ENCODE peak calls at places on chromosomes 11 and 22, in four cellular contexts. L, S, O and A are unnamed samples.
A peak's percentile ranks its signal among the peaks of the same experiment; 100 is the strongest.

GRCh38 chr22:48694296-48694883 is 1133.3 kb downstream of the BRD1 start:
- DNase-seq in L (no peak), S (no peak), O (no peak), A (no peak)

GRCh38 chr11:115924744-115925567 is 420.7 kb upstream of the CADM1 start:
- DNase-seq in L (no peak), S (no peak), O (no peak), A (no peak)

GRCh38 chr11:64144587-64145295 is 21.2 kb downstream of the MACROD1 start:
- DNase-seq in L (no peak), S (no peak), O (no peak), A (no peak)

GRCh38 chr22:44400763-44401060 is 88.0 kb upstream of the SHISAL1 start:
- DNase-seq in L (no peak), S (no peak), O (no peak), A (no peak)

GRCh38 chr22:45882881-45883810 is 93.8 kb downstream of the WNT7B start:
- DNase-seq in L (no peak), S (no peak), O (peak; percentile 10), A (peak; percentile 59)

GRCh38 chr11:35322321-35322979 is 96.9 kb downstream of the SLC1A2 start:
- DNase-seq in L (no peak), S (no peak), O (no peak), A (no peak)

GRCh38 chr11:120581317-120581716 is 69.8 kb downstream of the GRIK4 start:
- DNase-seq in L (no peak), S (no peak), O (no peak), A (no peak)

GRCh38 chr11:67117667-67118058 is 1.4 kb upstream of the KDM2A start:
- DNase-seq in L (peak; percentile 24), S (peak; percentile 38), O (peak; percentile 41), A (peak; percentile 78)

GRCh38 chr22:37244114-37244921 is at the start of gene RAC2:
- DNase-seq in L (peak; percentile 65), S (peak; percentile 74), O (peak; percentile 29), A (peak; percentile 91)

GRCh38 chr22:41668971-41669911 is 19.4 kb downstream of the SNU13 start:
- DNase-seq in L (no peak), S (no peak), O (no peak), A (no peak)

GRCh38 chr22:46057206-46057605 is 80.2 kb upstream of the WNT7B start:
- DNase-seq in L (peak; percentile 32), S (peak; percentile 27), O (peak; percentile 45), A (peak; percentile 40)

GRCh38 chr11:20013346-20014066 is 146.8 kb downstream of the DBX1 start:
- DNase-seq in L (no peak), S (peak; percentile 35), O (no peak), A (no peak)

GRCh38 chr11:9219115-9219514 is 46.0 kb downstream of the DENND5A start:
- DNase-seq in L (no peak), S (no peak), O (no peak), A (no peak)

GRCh38 chr11:13009921-13010736 is 1.0 kb downstream of the RASSF10 start:
- DNase-seq in L (peak; percentile 51), S (no peak), O (no peak), A (peak; percentile 76)

GRCh38 chr11:23540101-23540561 is 679.9 kb upstream of the CCDC179 start:
- DNase-seq in L (no peak), S (no peak), O (no peak), A (no peak)

GRCh38 chr22:41620646-41621098 is at the start of gene DESI1:
- DNase-seq in L (no peak), S (no peak), O (no peak), A (no peak)

GRCh38 chr11:1749020-1749758 is 1.2 kb downstream of the IFITM10 start:
- DNase-seq in L (no peak), S (no peak), O (no peak), A (peak; percentile 70)

GRCh38 chr22:44531487-44531886 is 33.5 kb upstream of the RTL6 start:
- DNase-seq in L (no peak), S (no peak), O (no peak), A (no peak)

GRCh38 chr11:116175707-116176106 is 597.1 kb downstream of the BUD13 start:
- DNase-seq in L (no peak), S (no peak), O (no peak), A (no peak)

GRCh38 chr11:105312266-105312665 is 172.7 kb upstream of the CARD18 start:
- DNase-seq in L (no peak), S (no peak), O (no peak), A (no peak)

GRCh38 chr11:105315287-105315686 is 175.7 kb upstream of the CARD18 start:
- DNase-seq in L (no peak), S (no peak), O (no peak), A (no peak)
- TF ChIP-seq CTCF in L (no peak), S (no peak), O (no peak), A (no peak)

GRCh38 chr11:58707767-58708166 is 24.0 kb downstream of the GLYAT start:
- DNase-seq in L (no peak), S (no peak), O (no peak), A (no peak)
- H3K9me3 ChIP-seq in L (no peaks in the 10 kb centered on the region), S (peaks cover 35% of the 10 kb centered on the region), O (no peaks in the 10 kb centered on the region), A (no peaks in the 10 kb centered on the region)

GRCh38 chr11:6681505-6681904 is 1.6 kb downstream of the MRPL17 start:
- DNase-seq in L (no peak), S (no peak), O (no peak), A (no peak)
- TF ChIP-seq CTCF in L (no peak), S (no peak), O (no peak), A (no peak)

DNA sequence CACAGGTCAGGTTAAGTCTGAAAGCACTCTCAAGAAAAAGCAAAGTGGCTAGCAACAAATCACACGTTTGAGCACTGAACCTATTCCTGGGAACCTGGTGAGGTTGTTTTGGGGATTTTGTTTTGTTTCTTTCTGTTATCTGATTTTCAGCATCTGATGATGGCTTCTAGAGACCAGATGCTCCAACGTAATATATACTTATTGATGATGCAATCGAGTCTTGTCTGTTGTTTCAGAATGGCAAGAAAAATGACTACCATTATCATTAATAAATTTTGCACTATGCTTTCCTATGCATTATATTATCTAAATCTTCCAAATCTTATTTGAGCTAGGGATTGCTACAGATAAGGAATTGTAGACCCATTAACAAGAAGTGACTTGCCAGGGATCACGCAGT is 312.3 kb upstream of the FAT3 start:
- DNase-seq in L (no peak), S (no peak), O (no peak), A (no peak)
- H3K9me3 ChIP-seq in L (no peaks in the 10 kb centered on the region), S (peaks cover 3% of the 10 kb centered on the region), O (no peaks in the 10 kb centered on the region), A (no peaks in the 10 kb centered on the region)